ENCODE peak calls at places on chromosomes 2 and 18, in seven cellular contexts. N, I, H, Y, T, U and W are unnamed samples.

GRCh38 chr2:101559576-101559975 is 84.7 kb upstream of the RFX8 start:
- DNase-seq in N (no peak), I (no peak), H (peak), Y (peak), T (no peak), U (no peak), W (no peak)

GRCh38 chr2:204110250-204111183 is 174.0 kb downstream of the ICOS start:
- DNase-seq in N (no peak), I (no peak), H (peak), Y (no peak), T (no peak), U (no peak), W (no peak)

GRCh38 chr2:145012214-145012670 is 492.3 kb upstream of the ZEB2 start:
- DNase-seq in N (no peak), I (no peak), H (peak), Y (no peak), T (no peak), U (no peak), W (no peak)

GRCh38 chr2:65128297-65129190 is 1.4 kb downstream of the RAB1A start:
- DNase-seq in N (no peak), I (no peak), H (peak), Y (no peak), T (no peak), U (no peak), W (no peak)

GRCh38 chr18:48878471-48878870 is 72.3 kb downstream of the SMAD7 start:
- DNase-seq in N (peak), I (no peak), H (no peak), Y (no peak), T (no peak), U (no peak), W (peak)

GRCh38 chr2:218026676-218027425 is 24.1 kb upstream of the TNS1 start:
- DNase-seq in N (no peak), I (no peak), H (no peak), Y (peak), T (no peak), U (no peak), W (no peak)

GRCh38 chr2:140650825-140651224 is 1480.0 kb downstream of the LRP1B start:
- DNase-seq in N (no peak), I (no peak), H (peak), Y (no peak), T (no peak), U (no peak), W (no peak)

GRCh38 chr18:4454548-4455112 is 477 bp downstream of the DLGAP1 start:
- DNase-seq in N (no peak), I (no peak), H (no peak), Y (no peak), T (no peak), U (no peak), W (no peak)

GRCh38 chr18:47908523-47909039 is 21.9 kb downstream of the SMAD2 start:
- DNase-seq in N (no peak), I (no peak), H (no peak), Y (no peak), T (no peak), U (no peak), W (no peak)

GRCh38 chr2:197307933-197308521 is 2.6 kb downstream of the ANKRD44 start:
- DNase-seq in N (no peak), I (no peak), H (no peak), Y (no peak), T (no peak), U (no peak), W (no peak)

GRCh38 chr2:45772038-45772437 is 120.6 kb downstream of the PRKCE start:
- DNase-seq in N (no peak), I (no peak), H (no peak), Y (no peak), T (no peak), U (no peak), W (no peak)

GRCh38 chr18:62723666-62724281 is 8.4 kb downstream of the PHLPP1 start:
- DNase-seq in N (no peak), I (no peak), H (no peak), Y (no peak), T (no peak), U (no peak), W (no peak)

GRCh38 chr2:107001964-107002696 is 116.2 kb upstream of the ST6GAL2 start:
- DNase-seq in N (no peak), I (peak), H (peak), Y (no peak), T (no peak), U (peak), W (no peak)

GRCh38 chr2:177355874-177356273 is 36.7 kb upstream of the AGPS start:
- DNase-seq in N (no peak), I (no peak), H (no peak), Y (no peak), T (no peak), U (no peak), W (no peak)

GRCh38 chr2:168210898-168211570 is 36.4 kb downstream of the STK39 start:
- DNase-seq in N (no peak), I (peak), H (peak), Y (no peak), T (no peak), U (peak), W (no peak)

GRCh38 chr2:190407246-190407661 is 901 bp upstream of the MFSD6 start:
- DNase-seq in N (peak), I (no peak), H (no peak), Y (no peak), T (no peak), U (no peak), W (no peak)

GRCh38 chr2:128573116-128573515 is 254.4 kb upstream of the HS6ST1 start:
- DNase-seq in N (no peak), I (no peak), H (no peak), Y (no peak), T (no peak), U (no peak), W (no peak)

GRCh38 chr2:57330447-57330846 is 716.2 kb upstream of the VRK2 start:
- DNase-seq in N (no peak), I (no peak), H (peak), Y (no peak), T (no peak), U (peak), W (no peak)

GRCh38 chr2:211113294-211114175 is 557.1 kb downstream of the CPS1 start:
- DNase-seq in N (no peak), I (no peak), H (no peak), Y (no peak), T (no peak), U (no peak), W (no peak)

GRCh38 chr18:1246827-1247226 is 342.2 kb downstream of the ADCYAP1 start:
- DNase-seq in N (no peak), I (no peak), H (no peak), Y (no peak), T (no peak), U (no peak), W (no peak)

GRCh38 chr2:43950383-43951008 is 45.3 kb downstream of the LRPPRC start:
- DNase-seq in N (peak), I (no peak), H (peak), Y (no peak), T (peak), U (no peak), W (no peak)

GRCh38 chr2:115162454-115163293 is 720.2 kb downstream of the DPP10 start:
- DNase-seq in N (no peak), I (no peak), H (no peak), Y (no peak), T (no peak), U (no peak), W (no peak)

GRCh38 chr2:108370080-108370479 is 7.7 kb upstream of the SULT1C4 start:
- DNase-seq in N (no peak), I (no peak), H (no peak), Y (no peak), T (no peak), U (no peak), W (no peak)

GRCh38 chr2:239344857-239345216 is 56.0 kb downstream of the HDAC4 start:
- DNase-seq in N (no peak), I (no peak), H (no peak), Y (no peak), T (no peak), U (no peak), W (no peak)

GRCh38 chr2:209368924-209369323 is 54.9 kb upstream of the MAP2 start:
- DNase-seq in N (no peak), I (peak), H (peak), Y (peak), T (peak), U (peak), W (no peak)

GRCh38 chr2:133264951-133265949 is 303.0 kb downstream of the NCKAP5 start:
- DNase-seq in N (no peak), I (no peak), H (no peak), Y (peak), T (no peak), U (no peak), W (peak)

GRCh38 chr2:133271105-133271504 is 297.2 kb downstream of the NCKAP5 start:
- DNase-seq in N (no peak), I (no peak), H (peak), Y (no peak), T (no peak), U (no peak), W (no peak)

GRCh38 chr2:238380336-238380735 is 46.4 kb upstream of the ASB1 start:
- DNase-seq in N (no peak), I (no peak), H (no peak), Y (no peak), T (no peak), U (no peak), W (no peak)

GRCh38 chr2:199977984-199978415 is 22.6 kb downstream of the MAIP1 start:
- DNase-seq in N (no peak), I (no peak), H (peak), Y (no peak), T (no peak), U (peak), W (no peak)

GRCh38 chr18:28905509-28905908 is 728.6 kb upstream of the CDH2 start:
- DNase-seq in N (no peak), I (no peak), H (no peak), Y (no peak), T (no peak), U (no peak), W (no peak)

GRCh38 chr2:12733846-12734245 is 17.1 kb downstream of the TRIB2 start:
- DNase-seq in N (no peak), I (no peak), H (no peak), Y (no peak), T (no peak), U (no peak), W (no peak)

GRCh38 chr2:84846732-84847131 is 34.2 kb downstream of the TRABD2A start:
- DNase-seq in N (no peak), I (no peak), H (no peak), Y (no peak), T (no peak), U (no peak), W (no peak)

GRCh38 chr18:47689386-47689785 is 241.1 kb downstream of the SMAD2 start:
- DNase-seq in N (no peak), I (no peak), H (no peak), Y (no peak), T (no peak), U (no peak), W (no peak)

GRCh38 chr2:8761529-8762164 is 75.8 kb downstream of the KIDINS220 start:
- DNase-seq in N (peak), I (no peak), H (peak), Y (no peak), T (no peak), U (no peak), W (no peak)

GRCh38 chr18:37578886-37579513 is 13.4 kb upstream of the CELF4 start:
- DNase-seq in N (peak), I (no peak), H (peak), Y (no peak), T (no peak), U (no peak), W (no peak)

GRCh38 chr2:217918220-217919024 is 84.4 kb downstream of the TNS1 start:
- DNase-seq in N (no peak), I (no peak), H (peak), Y (no peak), T (no peak), U (no peak), W (peak)

GRCh38 chr2:223260681-223261080 is 208.7 kb downstream of the KCNE4 start:
- DNase-seq in N (no peak), I (no peak), H (no peak), Y (no peak), T (no peak), U (no peak), W (no peak)

GRCh38 chr2:130869441-130870160 is 32.9 kb downstream of the ARHGEF4 start:
- DNase-seq in N (no peak), I (no peak), H (no peak), Y (no peak), T (no peak), U (no peak), W (no peak)

GRCh38 chr2:113791697-113792590 is 35.5 kb upstream of the SLC35F5 start:
- DNase-seq in N (no peak), I (no peak), H (no peak), Y (no peak), T (no peak), U (no peak), W (no peak)

GRCh38 chr2:120935339-120936313 is 200.0 kb downstream of the GLI2 start:
- DNase-seq in N (no peak), I (no peak), H (no peak), Y (no peak), T (no peak), U (peak), W (peak)
- H3K4me3 ChIP-seq in N (no peak), I (peak), H (no peak), Y (no peak), T (no peak), U (no peak), W (no peak)

GRCh38 chr2:171141320-171141719 is 19.4 kb downstream of the TLK1 start:
- DNase-seq in N (no peak), I (no peak), H (no peak), Y (no peak), T (no peak), U (no peak), W (no peak)

GRCh38 chr2:171143670-171144062 is 17.0 kb downstream of the TLK1 start:
- DNase-seq in N (no peak), I (no peak), H (no peak), Y (no peak), T (no peak), U (no peak), W (no peak)

GRCh38 chr2:171142398-171142797 is 18.3 kb downstream of the TLK1 start:
- DNase-seq in N (no peak), I (no peak), H (no peak), Y (no peak), T (no peak), U (no peak), W (no peak)

GRCh38 chr2:171136024-171136423 is 24.7 kb downstream of the TLK1 start:
- DNase-seq in N (no peak), I (no peak), H (no peak), Y (no peak), T (no peak), U (no peak), W (no peak)

DNA sequence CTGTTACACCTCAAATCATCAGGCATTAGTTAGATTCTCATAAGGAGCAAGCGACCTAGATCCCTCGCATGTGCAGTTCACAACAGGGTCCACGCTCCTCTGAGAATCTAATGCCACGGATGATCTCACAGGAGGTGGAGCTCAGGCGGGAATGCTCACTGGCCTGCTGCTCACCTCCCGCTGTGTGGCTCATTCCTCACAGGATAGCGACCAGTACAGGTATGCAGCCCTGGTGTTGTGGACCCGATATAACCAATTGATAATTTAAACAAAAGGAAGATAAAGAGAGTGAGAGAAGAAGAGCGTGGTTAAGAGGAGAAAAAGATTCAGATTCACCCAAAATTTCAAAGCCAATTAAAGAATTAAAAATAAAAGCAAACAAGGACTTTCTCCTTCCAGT is 20.8 kb downstream of the TLK1 start:
- DNase-seq in N (peak), I (no peak), H (no peak), Y (no peak), T (no peak), U (no peak), W (no peak)
- H3K4me3 ChIP-seq in N (no peak), I (no peak), H (no peak), Y (no peak), T (no peak), U (no peak), W (no peak)

GRCh38 chr2:88545118-88545517 is 82.1 kb downstream of the EIF2AK3 start:
- DNase-seq in N (peak), I (no peak), H (no peak), Y (no peak), T (peak), U (no peak), W (no peak)

GRCh38 chr2:88554189-88554588 is 73.1 kb downstream of the EIF2AK3 start:
- DNase-seq in N (peak), I (no peak), H (no peak), Y (no peak), T (no peak), U (no peak), W (no peak)

GRCh38 chr2:88549616-88550292 is 77.5 kb downstream of the EIF2AK3 start:
- DNase-seq in N (no peak), I (no peak), H (no peak), Y (no peak), T (no peak), U (no peak), W (no peak)
- H3K4me3 ChIP-seq in N (no peak), I (peak), H (peak), Y (no peak), T (no peak), U (peak), W (no peak)

DNA sequence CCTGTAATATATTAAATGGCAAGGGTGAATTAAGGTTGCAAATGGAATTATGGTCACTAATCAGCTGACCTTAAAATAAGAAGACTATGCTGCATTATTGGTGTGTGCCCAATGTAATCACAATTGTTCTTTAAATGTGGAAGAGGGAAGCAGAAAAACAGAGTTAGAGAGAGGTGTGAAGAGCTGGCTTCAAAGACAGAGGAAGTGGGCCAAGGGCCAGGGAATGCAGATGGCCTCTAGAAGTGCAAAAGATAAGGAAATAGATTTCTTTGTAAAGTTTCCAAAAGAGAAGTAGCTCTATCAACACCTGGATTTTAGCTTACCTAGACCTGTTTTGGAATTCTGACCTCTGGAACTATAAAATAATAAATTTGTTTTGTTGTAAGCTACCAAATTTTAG is 276.0 kb downstream of the LRRTM1 start:
- DNase-seq in N (peak), I (no peak), H (no peak), Y (no peak), T (no peak), U (no peak), W (no peak)
- H3K4me3 ChIP-seq in N (no peak), I (no peak), H (no peak), Y (no peak), T (no peak), U (no peak), W (no peak)